ENCODE peak calls at places on chromosomes 5 and 9, in six cellular contexts. P is fibroblast of the aortic adventitia, K is body of pancreas, O is uterus, E is AG09309, J is omental fat pad. N is an unnamed sample.

GRCh38 chr9:101478906-101479305 is 43.3 kb upstream of the ALDOB start:
- DNase-seq in P (no peak), K (no peak), O (no peak), E (no peak), J (no peak), N (no peak)

GRCh38 chr9:121340676-121341392 is 29.2 kb downstream of the STOM start:
- DNase-seq in P (no peak), K (no peak), O (no peak), E (no peak), J (no peak), N (peak; percentile 64)

GRCh38 chr5:103473725-103474124 is 88.9 kb downstream of the NUDT12 start:
- DNase-seq in P (peak; percentile 40), K (no peak), O (no peak), E (no peak), J (no peak), N (no peak)

GRCh38 chr9:100492952-100493351 is 20.0 kb downstream of the TMEFF1 start:
- DNase-seq in P (peak; percentile 55), K (no peak), O (no peak), E (peak; percentile 37), J (no peak), N (no peak)

GRCh38 chr5:76994337-76994736 is 35.9 kb upstream of the AGGF1 start:
- DNase-seq in P (no peak), K (no peak), O (no peak), E (no peak), J (no peak), N (no peak)

GRCh38 chr5:154395407-154396106 is 50.2 kb upstream of the SAP30L start:
- DNase-seq in P (no peak), K (peak; percentile 30), O (no peak), E (no peak), J (no peak), N (peak; percentile 55)

GRCh38 chr9:125700791-125701190 is 6.2 kb downstream of the MAPKAP1 start:
- DNase-seq in P (peak; percentile 26), K (no peak), O (no peak), E (peak; percentile 17), J (no peak), N (peak; percentile 77)

GRCh38 chr9:136312436-136312835 is 8.5 kb upstream of the CCDC187 start:
- DNase-seq in P (peak; percentile 44), K (peak; percentile 60), O (no peak), E (no peak), J (no peak), N (peak; percentile 72)

GRCh38 chr9:73845954-73846690 is 651.0 kb upstream of the RORB start:
- DNase-seq in P (no peak), K (no peak), O (no peak), E (no peak), J (no peak), N (no peak)

GRCh38 chr5:39235648-39236047 is 16.3 kb upstream of the FYB1 start:
- DNase-seq in P (no peak), K (no peak), O (no peak), E (no peak), J (no peak), N (no peak)

GRCh38 chr5:142508630-142509425 is 177.1 kb downstream of the FGF1 start:
- DNase-seq in P (no peak), K (no peak), O (no peak), E (no peak), J (no peak), N (no peak)

GRCh38 chr5:127599321-127599720 is 49.6 kb upstream of the CTXN3 start:
- DNase-seq in P (no peak), K (no peak), O (no peak), E (no peak), J (no peak), N (no peak)

DNA sequence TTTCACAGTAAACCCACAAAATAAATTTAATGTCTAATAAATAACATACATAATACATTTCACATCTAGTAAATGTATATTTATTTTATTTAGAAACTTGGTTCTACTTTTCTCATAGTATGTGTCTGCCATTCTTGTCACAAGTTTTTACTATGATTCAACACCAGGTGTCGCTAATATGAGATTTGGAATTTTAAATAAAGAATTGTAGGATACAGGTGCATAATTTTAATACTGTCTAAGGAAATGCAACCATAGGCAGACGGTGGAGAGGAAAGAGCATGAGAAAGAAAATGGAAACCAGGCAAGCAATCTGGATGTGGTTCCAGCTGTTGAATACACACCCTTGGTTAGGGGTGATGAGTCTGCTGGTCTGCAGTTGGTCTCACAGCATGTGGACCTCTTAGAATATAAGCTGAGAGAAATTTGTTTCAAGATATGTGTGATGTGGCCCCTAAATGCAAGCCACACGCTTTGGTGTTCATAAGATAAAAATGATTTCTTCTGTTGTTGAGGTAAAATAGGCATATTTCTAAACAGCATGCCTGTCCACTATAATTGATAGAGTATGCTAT is 114.7 kb upstream of the TXNDC8 start:
- DNase-seq in P (peak; percentile 51), K (no peak), O (no peak), E (no peak), J (no peak), N (no peak)
- TF ChIP-seq CTCF in P (peak; percentile 33), K (peak; percentile 43), O (peak; percentile 21), E (peak; percentile 25), J (no peak), N (no peak)

GRCh38 chr5:173984218-173984617 is 4.8 kb upstream of the C5orf47 start:
- DNase-seq in P (peak; percentile 19), K (no peak), O (no peak), E (no peak), J (no peak), N (no peak)
- TF ChIP-seq CTCF in P (peak; percentile 35), K (peak; percentile 24), O (no peak), E (peak; percentile 58), J (no peak), N (no peak)

GRCh38 chr5:170303564-170303963 is 6.0 kb upstream of the LCP2 start:
- DNase-seq in P (no peak), K (no peak), O (no peak), E (no peak), J (no peak), N (no peak)

GRCh38 chr5:170301149-170301548 is 3.6 kb upstream of the LCP2 start:
- DNase-seq in P (no peak), K (no peak), O (no peak), E (no peak), J (no peak), N (no peak)

GRCh38 chr5:170301901-170302728 is 4.5 kb upstream of the LCP2 start:
- DNase-seq in P (no peak), K (no peak), O (no peak), E (no peak), J (no peak), N (no peak)

GRCh38 chr5:170305016-170305645 is 7.6 kb upstream of the LCP2 start:
- DNase-seq in P (no peak), K (no peak), O (no peak), E (no peak), J (no peak), N (no peak)

DNA sequence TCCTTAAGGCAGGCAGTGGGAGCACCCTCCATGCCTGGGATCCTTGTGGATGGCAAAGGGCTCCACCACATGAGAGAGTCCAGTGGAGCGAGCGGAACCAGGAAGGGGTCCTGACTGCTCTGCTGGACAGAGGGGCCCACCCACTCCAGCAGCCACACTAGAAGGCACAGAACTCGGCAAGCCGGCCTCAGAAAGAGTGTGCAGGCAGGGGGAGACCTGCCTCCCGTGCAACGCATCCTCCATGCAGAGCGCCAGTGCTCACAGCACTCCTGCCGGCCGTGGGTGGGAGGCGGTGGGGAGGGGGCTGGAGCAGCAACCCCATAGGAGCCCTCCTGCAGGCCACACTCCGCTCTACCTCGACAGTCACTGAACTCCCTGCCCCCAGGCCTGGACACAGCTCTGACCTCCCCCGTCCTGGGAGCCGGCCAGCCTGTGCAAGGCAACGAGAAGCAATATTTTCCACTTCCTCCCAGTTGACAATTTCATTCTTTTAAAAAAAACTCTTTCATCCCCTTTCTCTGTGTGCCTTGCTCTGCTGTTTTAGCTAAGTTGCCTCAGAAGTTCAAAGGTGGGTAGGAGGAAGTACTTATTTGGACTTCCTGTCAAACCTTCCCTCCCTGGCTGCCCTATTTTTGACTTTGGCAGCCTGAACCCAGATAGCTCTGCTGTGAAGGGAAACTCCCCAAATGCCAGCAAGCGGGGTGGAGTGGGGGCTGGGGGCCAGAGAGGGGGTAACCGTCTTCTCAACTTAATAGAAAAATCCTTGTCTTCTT is 5.3 kb upstream of the LCP2 start:
- DNase-seq in P (no peak), K (no peak), O (peak; percentile 58), E (no peak), J (no peak), N (peak; percentile 78)
- TF ChIP-seq CTCF in P (no peak), K (no peak), O (no peak), E (no peak), J (no peak), N (no peak)

GRCh38 chr5:150481708-150481965 is 26.3 kb upstream of the NDST1 start:
- DNase-seq in P (no peak), K (no peak), O (no peak), E (no peak), J (no peak), N (no peak)

GRCh38 chr5:150481972-150482406 is 25.9 kb upstream of the NDST1 start:
- DNase-seq in P (no peak), K (no peak), O (no peak), E (no peak), J (no peak), N (no peak)

GRCh38 chr5:150473673-150474358 is 24.3 kb upstream of the RPS14 start:
- DNase-seq in P (peak; percentile 37), K (no peak), O (no peak), E (no peak), J (no peak), N (no peak)

GRCh38 chr5:150484964-150485769 is 22.8 kb upstream of the NDST1 start:
- DNase-seq in P (no peak), K (no peak), O (no peak), E (no peak), J (no peak), N (no peak)

GRCh38 chr5:150479416-150479815 is 28.5 kb upstream of the NDST1 start:
- DNase-seq in P (no peak), K (no peak), O (no peak), E (no peak), J (no peak), N (no peak)
- TF ChIP-seq CTCF in P (no peak), K (no peak), O (no peak), E (no peak), J (no peak), N (no peak)

DNA sequence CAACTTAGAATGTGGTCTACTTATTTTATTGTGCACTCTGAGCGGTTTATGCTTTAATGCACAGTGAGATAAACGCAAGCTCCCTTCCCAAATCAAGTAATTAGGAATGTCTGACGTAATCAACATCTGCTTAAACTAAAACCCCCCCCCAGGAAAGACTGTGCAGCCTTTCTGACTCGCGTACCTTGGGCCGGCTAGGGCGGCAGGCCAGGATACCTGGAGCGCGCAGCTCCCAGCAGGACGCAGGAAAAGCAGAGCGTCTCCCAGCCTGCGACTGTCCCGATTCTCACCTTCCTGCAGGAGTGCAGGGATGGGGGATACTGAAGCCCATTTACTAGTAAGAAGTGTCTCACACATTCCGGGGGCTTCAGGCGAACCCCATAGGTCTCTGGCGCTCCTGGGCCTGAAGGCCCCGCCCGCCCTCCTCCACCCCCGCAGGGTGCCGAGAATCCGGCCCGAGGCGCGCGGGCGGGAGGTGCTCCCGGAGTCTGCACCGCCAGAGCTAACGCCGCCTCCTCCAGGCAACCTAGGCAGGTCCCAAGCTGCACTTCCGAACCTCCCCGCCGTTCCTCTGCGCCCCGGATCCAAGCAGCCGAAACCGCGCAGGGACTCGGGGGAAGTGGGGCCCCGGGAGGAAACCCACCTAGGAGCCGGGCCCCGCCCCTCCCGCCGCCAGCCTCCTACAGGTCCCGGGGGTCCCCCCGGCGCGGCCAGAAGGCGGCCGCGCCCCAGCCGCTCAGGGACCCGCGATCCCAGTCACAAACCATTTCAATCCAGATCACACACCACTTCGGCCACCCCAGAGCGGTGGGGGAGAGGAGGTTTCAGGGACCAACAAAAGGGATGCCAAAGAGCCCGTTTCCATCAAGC is 1.4 kb downstream of the ROR2 start:
- DNase-seq in P (peak; percentile 45), K (peak; percentile 50), O (peak; percentile 73), E (no peak), J (no peak), N (peak; percentile 54)
- TF ChIP-seq CTCF in P (peak; percentile 43), K (peak; percentile 13), O (peak; percentile 65), E (no peak), J (no peak), N (no peak)

N was measured in GM20000.